ENCODE peak calls at places on chromosome 22, in ten cellular contexts. R is chondrocyte, F is NB4, V is RWPE1, E is CD14-positive monocyte, H is ovary, B is Calu3, S is heart right ventricle, Q is body of pancreas, D is mammary epithelial cell. L is an unnamed sample.

GRCh38 chr22:40215266-40215665 is 37.5 kb downstream of the TNRC6B start:
- DNase-seq in F (peak; percentile 64), E (peak; percentile 65), R (no peak), Q (peak; percentile 50), D (no peak), V (no peak), H (no peak), S (no peak), B (no peak), L (no peak)

GRCh38 chr22:48721394-48721666 is 1106.3 kb downstream of the BRD1 start:
- DNase-seq in F (no peak), H (no peak), E (no peak), Q (peak; percentile 85), R (no peak), D (no peak), V (no peak), B (no peak), S (no peak), L (no peak)

GRCh38 chr22:48098243-48098935 is 1335.9 kb downstream of the TBC1D22A start:
- DNase-seq in Q (no peak), V (no peak), R (no peak), S (no peak), D (no peak), E (peak; percentile 10), H (no peak), B (no peak), F (peak; percentile 33), L (peak; percentile 82)

GRCh38 chr22:30889268-30889995 is 79.1 kb downstream of the MORC2 start:
- DNase-seq in Q (no peak), E (no peak), R (no peak), H (peak; percentile 5), F (no peak), S (no peak), D (no peak), B (no peak), V (no peak), L (no peak)

GRCh38 chr22:20305894-20306645 is 13.8 kb downstream of the DGCR6L start:
- DNase-seq in F (peak; percentile 68), R (peak; percentile 74), E (peak; percentile 41), D (no peak), V (no peak), Q (no peak), S (peak; percentile 2), H (no peak), B (no peak), L (no peak)

GRCh38 chr22:41841085-41841712 is 8.3 kb downstream of the SREBF2 start:
- DNase-seq in E (no peak), V (no peak), D (no peak), H (no peak), F (no peak), Q (no peak), B (peak; percentile 44), R (no peak), S (no peak), L (no peak)

GRCh38 chr22:19292262-19293230 is 1.0 kb upstream of the CLTCL1 start:
- DNase-seq in D (no peak), V (no peak), Q (peak; percentile 47), R (no peak), E (no peak), B (no peak), F (peak; percentile 28), H (peak; percentile 29), S (no peak), L (no peak)

GRCh38 chr22:35835267-35835997 is 117.8 kb downstream of the APOL5 start:
- DNase-seq in E (no peak), Q (no peak), F (no peak), V (peak; percentile 14), B (no peak), H (no peak), S (no peak), R (no peak), D (peak; percentile 50), L (no peak)

GRCh38 chr22:22348127-22348814 is 103.7 kb downstream of the VPREB1 start:
- DNase-seq in F (peak; percentile 19), V (no peak), B (peak; percentile 49), D (no peak), S (no peak), E (no peak), Q (no peak), H (no peak), R (no peak), L (no peak)

GRCh38 chr22:16965560-16965959 is 42.5 kb downstream of the GAB4 start:
- DNase-seq in S (no peak), F (no peak), V (no peak), Q (no peak), E (no peak), D (no peak), B (no peak), H (no peak), R (peak; percentile 61), L (no peak)

GRCh38 chr22:22848364-22848866 is 39.2 kb upstream of the IGLL5 start:
- DNase-seq in Q (peak; percentile 72), B (peak; percentile 81), R (no peak), F (peak; percentile 59), E (peak; percentile 59), S (peak; percentile 51), H (peak; percentile 40), V (peak; percentile 24), D (peak; percentile 28), L (peak; percentile 67)

GRCh38 chr22:26508148-26508547 is 4.1 kb downstream of the TFIP11 start:
- DNase-seq in Q (no peak), H (no peak), B (no peak), S (no peak), R (no peak), E (no peak), D (no peak), F (no peak), V (no peak), L (no peak)

GRCh38 chr22:26499188-26499703 is 13.0 kb downstream of the TFIP11 start:
- DNase-seq in B (no peak), V (no peak), F (no peak), R (no peak), S (no peak), E (no peak), D (no peak), H (no peak), Q (no peak), L (no peak)

GRCh38 chr22:26503758-26504157 is 8.5 kb downstream of the TFIP11 start:
- DNase-seq in R (no peak), B (no peak), Q (no peak), V (no peak), S (no peak), D (no peak), E (no peak), H (no peak), F (no peak), L (no peak)

GRCh38 chr22:26501996-26502395 is 10.3 kb downstream of the TFIP11 start:
- DNase-seq in F (no peak), R (no peak), E (no peak), D (no peak), B (no peak), V (no peak), S (no peak), Q (no peak), H (no peak), L (no peak)

GRCh38 chr22:26502688-26503561 is 9.3 kb downstream of the TFIP11 start:
- DNase-seq in S (peak; percentile 25), V (no peak), Q (peak; percentile 48), B (peak; percentile 14), D (peak; percentile 20), H (no peak), E (no peak), R (no peak), F (peak; percentile 94), L (peak; percentile 72)
- TF ChIP-seq CTCF in S (peak; percentile 46), V (peak; percentile 65), Q (peak; percentile 29), B (peak; percentile 61), D (peak; percentile 47), H (no peak), E (peak; percentile 52), R (peak; percentile 83), F (peak; percentile 87), L (peak; percentile 71)

DNA sequence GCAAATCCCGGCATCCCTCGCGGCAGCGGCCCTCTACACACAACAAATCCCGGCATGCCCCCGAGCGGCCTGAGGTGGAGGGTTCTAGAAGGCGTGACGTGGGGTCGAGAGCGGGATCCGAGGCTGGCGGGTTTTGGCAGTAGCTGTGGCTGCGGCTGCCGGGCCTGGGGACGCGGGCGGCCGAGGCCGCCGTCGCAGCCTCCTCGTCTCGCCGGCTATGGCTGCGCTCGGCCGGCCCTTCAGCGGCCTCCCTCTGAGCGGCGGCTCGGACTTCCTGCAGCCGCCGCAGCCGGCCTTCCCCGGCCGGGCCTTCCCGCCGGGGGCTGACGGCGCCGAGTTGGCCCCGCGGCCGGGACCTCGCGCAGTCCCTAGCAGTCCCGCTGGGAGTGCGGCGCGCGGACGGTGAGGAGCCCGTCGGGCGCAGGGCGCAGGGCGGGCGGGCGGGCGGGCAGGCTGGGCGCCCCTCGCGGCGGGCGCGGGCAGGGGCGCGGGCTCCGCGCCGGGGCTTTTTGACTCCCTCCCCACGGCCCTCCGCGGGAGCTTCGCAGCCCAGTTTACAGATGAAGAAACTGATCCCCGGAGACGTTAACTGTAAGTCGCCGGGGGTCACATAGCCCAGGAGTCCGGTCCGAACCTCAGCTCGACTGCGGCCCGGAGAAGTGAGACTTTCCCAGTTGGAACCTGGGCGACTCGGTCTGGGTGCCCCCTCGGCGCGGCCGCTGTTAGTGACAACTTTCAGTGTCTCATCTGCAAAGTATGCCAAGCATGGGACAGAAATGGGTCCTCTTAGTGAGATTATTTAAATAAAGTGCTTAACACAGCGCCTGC is at the start of gene CCDC117:
- DNase-seq in V (peak; percentile 80), E (peak; percentile 90), F (peak; percentile 97), Q (peak; percentile 96), D (peak; percentile 86), R (peak; percentile 98), S (peak; percentile 95), H (peak; percentile 93), B (peak; percentile 92), L (peak; percentile 96)
- TF ChIP-seq CTCF in V (no peak), E (peak; percentile 54), F (peak; percentile 16), Q (peak; percentile 52), D (no peak), R (peak; percentile 61), S (peak; percentile 54), H (no peak), B (peak; percentile 14), L (peak; percentile 24)

GRCh38 chr22:25281675-25282345 is 62.4 kb downstream of the CRYBB2 start:
- DNase-seq in Q (no peak), E (no peak), S (no peak), H (no peak), D (no peak), R (no peak), B (no peak), F (peak; percentile 10), V (no peak), L (no peak)
- TF ChIP-seq CTCF in Q (no peak), E (no peak), S (no peak), H (no peak), D (no peak), R (no peak), B (no peak), F (no peak), V (no peak), L (no peak)

DNA sequence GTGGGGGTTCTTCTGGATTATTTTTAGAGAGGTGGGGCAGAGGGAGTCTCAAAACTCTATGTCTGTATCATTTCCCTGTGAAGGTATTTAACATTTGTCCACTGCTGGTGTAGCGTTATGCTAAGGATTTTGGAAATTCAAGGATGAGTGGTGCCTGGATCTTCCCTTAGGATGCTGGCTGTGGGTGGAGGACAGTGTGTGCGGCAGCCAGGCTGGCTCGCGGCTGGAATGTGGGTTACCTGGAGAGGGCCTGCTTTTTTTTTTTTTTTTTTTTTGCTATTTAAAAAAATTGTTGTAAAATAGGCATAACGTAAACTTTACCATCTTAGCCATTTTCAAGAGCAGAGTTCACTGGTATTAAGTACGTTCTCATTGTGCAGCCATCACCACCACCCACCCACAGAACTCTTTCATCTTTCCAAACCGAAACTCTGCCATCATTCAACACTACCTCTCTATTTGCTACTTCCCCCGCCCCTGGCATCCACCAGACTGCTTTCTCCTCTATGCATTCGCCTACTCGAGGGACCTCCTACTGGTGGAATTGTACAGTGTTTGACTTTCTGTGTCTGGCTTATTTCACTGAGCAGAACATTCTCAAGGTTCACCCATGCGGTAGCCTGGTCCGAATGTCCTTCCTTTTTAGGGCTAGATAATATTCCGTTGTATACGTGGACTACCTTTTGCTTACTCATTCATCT is 67.1 kb downstream of the PARVB start:
- DNase-seq in R (peak; percentile 47), E (no peak), F (peak; percentile 40), V (no peak), B (peak; percentile 11), D (no peak), Q (no peak), S (no peak), H (no peak), L (no peak)
- TF ChIP-seq CTCF in R (peak; percentile 72), E (peak; percentile 23), F (peak; percentile 17), V (no peak), B (peak; percentile 29), D (no peak), Q (no peak), S (no peak), H (no peak), L (no peak)